ENCODE peak calls at places on chromosomes 16 and 17, in six cellular contexts. One of them, this sample, is unnamed. For H3K36me3, the result is how much of the 10 kb centered on the place peaks cover.

GRCh38 chr17:12983986-12984932 is 33.6 kb downstream of the ELAC2 start:
- DNase-seq in lung: peak
- DNase-seq in CD8-positive, alpha-beta T cell: no peak
- DNase-seq in sigmoid colon: peak
- DNase-seq in stomach: no peak
- DNase-seq in CD8-positive, alpha-beta memory T cell: no peak
- DNase-seq in this sample: no peak

GRCh38 chr16:77834600-77834963 is 46.2 kb downstream of the VAT1L start:
- DNase-seq in lung: no peak
- DNase-seq in CD8-positive, alpha-beta T cell: no peak
- DNase-seq in sigmoid colon: no peak
- DNase-seq in CD8-positive, alpha-beta memory T cell: no peak
- DNase-seq in stomach: no peak
- DNase-seq in this sample: no peak

GRCh38 chr17:45229681-45230409 is 8.2 kb downstream of the FMNL1 start:
- DNase-seq in lung: no peak
- DNase-seq in CD8-positive, alpha-beta memory T cell: no peak
- DNase-seq in sigmoid colon: no peak
- DNase-seq in stomach: no peak
- DNase-seq in CD8-positive, alpha-beta T cell: no peak
- DNase-seq in this sample: peak

GRCh38 chr17:74919440-74920305 is 3.4 kb downstream of the USH1G start:
- DNase-seq in CD8-positive, alpha-beta memory T cell: no peak
- DNase-seq in stomach: peak
- DNase-seq in CD8-positive, alpha-beta T cell: no peak
- DNase-seq in lung: no peak
- DNase-seq in sigmoid colon: no peak
- DNase-seq in this sample: peak

GRCh38 chr17:15966879-15967248 is 21.9 kb downstream of the ADORA2B start:
- DNase-seq in CD8-positive, alpha-beta memory T cell: no peak
- DNase-seq in lung: peak
- DNase-seq in CD8-positive, alpha-beta T cell: no peak
- DNase-seq in stomach: no peak
- DNase-seq in sigmoid colon: peak
- DNase-seq in this sample: peak

GRCh38 chr17:5260542-5260941 is 21.5 kb upstream of the RABEP1 start:
- DNase-seq in sigmoid colon: no peak
- DNase-seq in CD8-positive, alpha-beta T cell: no peak
- DNase-seq in CD8-positive, alpha-beta memory T cell: no peak
- DNase-seq in lung: no peak
- DNase-seq in stomach: no peak
- DNase-seq in this sample: no peak

GRCh38 chr16:61792194-61792904 is 243.9 kb downstream of the CDH8 start:
- DNase-seq in stomach: no peak
- DNase-seq in lung: no peak
- DNase-seq in sigmoid colon: no peak
- DNase-seq in CD8-positive, alpha-beta T cell: no peak
- DNase-seq in CD8-positive, alpha-beta memory T cell: no peak
- DNase-seq in this sample: no peak

GRCh38 chr16:386641-387156 is 4.9 kb upstream of the PGAP6 start:
- DNase-seq in CD8-positive, alpha-beta T cell: no peak
- DNase-seq in CD8-positive, alpha-beta memory T cell: no peak
- DNase-seq in sigmoid colon: no peak
- DNase-seq in lung: no peak
- DNase-seq in stomach: no peak
- DNase-seq in this sample: no peak

GRCh38 chr16:30025156-30025555 is 2.2 kb downstream of the C16orf92 start:
- DNase-seq in lung: no peak
- DNase-seq in CD8-positive, alpha-beta memory T cell: no peak
- DNase-seq in sigmoid colon: no peak
- DNase-seq in CD8-positive, alpha-beta T cell: no peak
- DNase-seq in stomach: no peak
- DNase-seq in this sample: no peak

GRCh38 chr16:85324506-85324905 is 212.2 kb upstream of the CIBAR2 start:
- DNase-seq in CD8-positive, alpha-beta T cell: no peak
- DNase-seq in sigmoid colon: no peak
- DNase-seq in stomach: no peak
- DNase-seq in CD8-positive, alpha-beta memory T cell: no peak
- DNase-seq in lung: no peak
- DNase-seq in this sample: no peak

GRCh38 chr17:68401288-68401687 is 56.0 kb downstream of the WIPI1 start:
- DNase-seq in CD8-positive, alpha-beta T cell: no peak
- DNase-seq in stomach: no peak
- DNase-seq in lung: peak
- DNase-seq in sigmoid colon: peak
- DNase-seq in CD8-positive, alpha-beta memory T cell: no peak
- DNase-seq in this sample: no peak

GRCh38 chr17:46191332-46192210 is 1.7 kb downstream of the KANSL1 start:
- DNase-seq in CD8-positive, alpha-beta memory T cell: no peak
- DNase-seq in sigmoid colon: no peak
- DNase-seq in lung: no peak
- DNase-seq in CD8-positive, alpha-beta T cell: no peak
- DNase-seq in stomach: no peak
- DNase-seq in this sample: peak

GRCh38 chr16:1154291-1154886 is 1.5 kb downstream of the CACNA1H start:
- DNase-seq in CD8-positive, alpha-beta T cell: no peak
- DNase-seq in stomach: no peak
- DNase-seq in sigmoid colon: peak
- DNase-seq in CD8-positive, alpha-beta memory T cell: no peak
- DNase-seq in lung: no peak
- DNase-seq in this sample: no peak

DNA sequence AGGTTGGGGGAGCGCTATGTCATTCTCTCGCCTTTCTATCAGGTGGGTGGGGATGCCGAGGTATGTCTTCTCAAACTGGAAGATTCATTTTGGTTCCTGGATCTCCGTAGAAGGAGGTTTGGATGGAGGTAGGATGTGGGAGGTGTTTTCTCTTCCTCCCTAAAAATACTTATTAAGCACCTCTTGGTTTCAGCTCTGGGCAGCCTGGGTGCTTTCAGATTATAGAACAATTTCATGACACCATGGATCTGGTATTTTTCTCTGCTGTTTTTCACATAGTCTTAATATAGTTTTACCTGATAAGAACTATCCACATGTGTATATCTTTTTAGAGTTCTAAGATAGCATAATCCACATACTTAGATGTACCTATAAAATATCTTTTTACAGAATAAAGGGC is 92.9 kb downstream of the YPEL2 start:
- DNase-seq in CD8-positive, alpha-beta memory T cell: no peak
- DNase-seq in stomach: no peak
- DNase-seq in lung: no peak
- DNase-seq in sigmoid colon: no peak
- DNase-seq in CD8-positive, alpha-beta T cell: no peak
- DNase-seq in this sample: no peak
- H3K4me3 ChIP-seq in CD8-positive, alpha-beta memory T cell: no peak
- H3K4me3 ChIP-seq in stomach: no peak
- H3K4me3 ChIP-seq in lung: no peak
- H3K4me3 ChIP-seq in sigmoid colon: no peak
- H3K4me3 ChIP-seq in CD8-positive, alpha-beta T cell: no peak
- H3K4me3 ChIP-seq in this sample: no peak

DNA sequence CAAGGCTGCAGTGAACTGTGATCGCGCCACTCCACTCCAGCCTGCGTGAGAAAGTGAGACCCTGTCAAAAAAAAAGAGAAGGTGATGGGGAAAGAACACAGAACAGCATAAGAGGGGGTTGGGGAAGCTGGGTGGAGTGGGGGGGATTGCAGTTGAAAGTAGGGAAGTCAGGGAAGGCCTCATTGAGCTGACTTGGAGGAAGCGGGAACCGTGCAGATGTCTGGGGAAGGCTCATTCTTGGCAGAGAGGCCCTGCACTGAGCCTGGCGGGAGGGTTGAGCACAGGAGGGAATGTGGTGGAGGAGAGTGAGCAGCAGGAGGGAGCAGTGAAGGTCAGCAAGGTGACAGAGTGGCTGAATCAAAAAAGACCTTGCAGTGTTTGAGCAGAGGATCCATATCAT is 26.9 kb downstream of the IL4R start:
- DNase-seq in sigmoid colon: no peak
- DNase-seq in lung: no peak
- DNase-seq in stomach: no peak
- DNase-seq in CD8-positive, alpha-beta T cell: no peak
- DNase-seq in CD8-positive, alpha-beta memory T cell: no peak
- DNase-seq in this sample: no peak
- H3K36me3 ChIP-seq in sigmoid colon: half or more
- H3K36me3 ChIP-seq in lung: under half
- H3K36me3 ChIP-seq in stomach: half or more
- H3K36me3 ChIP-seq in CD8-positive, alpha-beta T cell: under half
- H3K36me3 ChIP-seq in CD8-positive, alpha-beta memory T cell: under half
- H3K36me3 ChIP-seq in this sample: under half

GRCh38 chr17:50198026-50198669 is 3.3 kb downstream of the COL1A1 start:
- DNase-seq in CD8-positive, alpha-beta T cell: peak
- DNase-seq in lung: peak
- DNase-seq in sigmoid colon: peak
- DNase-seq in stomach: peak
- DNase-seq in CD8-positive, alpha-beta memory T cell: peak
- DNase-seq in this sample: peak
- H3K4me3 ChIP-seq in CD8-positive, alpha-beta T cell: no peak
- H3K4me3 ChIP-seq in lung: no peak
- H3K4me3 ChIP-seq in sigmoid colon: no peak
- H3K4me3 ChIP-seq in stomach: no peak
- H3K4me3 ChIP-seq in CD8-positive, alpha-beta memory T cell: no peak
- H3K4me3 ChIP-seq in this sample: no peak

GRCh38 chr16:23069844-23070243 is 79.4 kb downstream of the USP31 start:
- DNase-seq in CD8-positive, alpha-beta memory T cell: no peak
- DNase-seq in sigmoid colon: no peak
- DNase-seq in CD8-positive, alpha-beta T cell: no peak
- DNase-seq in lung: no peak
- DNase-seq in stomach: no peak
- DNase-seq in this sample: no peak
- H3K36me3 ChIP-seq in CD8-positive, alpha-beta memory T cell: under half
- H3K36me3 ChIP-seq in sigmoid colon: under half
- H3K36me3 ChIP-seq in CD8-positive, alpha-beta T cell: under half
- H3K36me3 ChIP-seq in lung: under half
- H3K36me3 ChIP-seq in stomach: half or more
- H3K36me3 ChIP-seq in this sample: under half

GRCh38 chr16:86511317-86512161 is 1.2 kb downstream of the FOXF1 start:
- DNase-seq in sigmoid colon: peak
- DNase-seq in stomach: no peak
- DNase-seq in lung: no peak
- DNase-seq in CD8-positive, alpha-beta T cell: no peak
- DNase-seq in CD8-positive, alpha-beta memory T cell: no peak
- DNase-seq in this sample: peak
- H3K4me3 ChIP-seq in sigmoid colon: peak
- H3K4me3 ChIP-seq in stomach: peak
- H3K4me3 ChIP-seq in lung: peak
- H3K4me3 ChIP-seq in CD8-positive, alpha-beta T cell: no peak
- H3K4me3 ChIP-seq in CD8-positive, alpha-beta memory T cell: no peak
- H3K4me3 ChIP-seq in this sample: no peak

This sample was measured in H7.